ENCODE peak calls at places on chromosome 3, in five cellular contexts. One of them, this sample, is unnamed.

GRCh38 chr3:183134844-183135243 is 27.7 kb downstream of the LAMP3 start:
- DNase-seq in breast epithelium: no peak
- DNase-seq in heart right ventricle: no peak
- DNase-seq in astrocyte of the cerebellum: no peak
- DNase-seq in fibroblast of the aortic adventitia: peak
- DNase-seq in this sample: no peak

GRCh38 chr3:50419595-50419994 is 60.3 kb upstream of the TMEM115 start:
- DNase-seq in breast epithelium: no peak
- DNase-seq in heart right ventricle: no peak
- DNase-seq in astrocyte of the cerebellum: no peak
- DNase-seq in fibroblast of the aortic adventitia: no peak
- DNase-seq in this sample: no peak

GRCh38 chr3:191329654-191330308 is 545 bp downstream of the UTS2B start:
- DNase-seq in breast epithelium: peak
- DNase-seq in heart right ventricle: peak
- DNase-seq in astrocyte of the cerebellum: no peak
- DNase-seq in fibroblast of the aortic adventitia: peak
- DNase-seq in this sample: peak

GRCh38 chr3:156781310-156782230 is 44.6 kb upstream of the LEKR1 start:
- DNase-seq in breast epithelium: no peak
- DNase-seq in heart right ventricle: no peak
- DNase-seq in astrocyte of the cerebellum: no peak
- DNase-seq in fibroblast of the aortic adventitia: peak
- DNase-seq in this sample: no peak

GRCh38 chr3:107211608-107212007 is 165.6 kb upstream of the CCDC54 start:
- DNase-seq in breast epithelium: no peak
- DNase-seq in heart right ventricle: no peak
- DNase-seq in astrocyte of the cerebellum: no peak
- DNase-seq in fibroblast of the aortic adventitia: no peak
- DNase-seq in this sample: no peak

GRCh38 chr3:39744746-39745145 is 64.7 kb upstream of the MYRIP start:
- DNase-seq in breast epithelium: no peak
- DNase-seq in heart right ventricle: no peak
- DNase-seq in astrocyte of the cerebellum: no peak
- DNase-seq in fibroblast of the aortic adventitia: no peak
- DNase-seq in this sample: no peak

GRCh38 chr3:123326531-123326930 is 122.4 kb downstream of the ADCY5 start:
- DNase-seq in breast epithelium: no peak
- DNase-seq in heart right ventricle: no peak
- DNase-seq in astrocyte of the cerebellum: no peak
- DNase-seq in fibroblast of the aortic adventitia: no peak
- DNase-seq in this sample: no peak

GRCh38 chr3:64584193-64584592 is 103.6 kb downstream of the ADAMTS9 start:
- DNase-seq in breast epithelium: no peak
- DNase-seq in heart right ventricle: peak
- DNase-seq in astrocyte of the cerebellum: no peak
- DNase-seq in fibroblast of the aortic adventitia: peak
- DNase-seq in this sample: peak

GRCh38 chr3:109114746-109115145 is 3.2 kb downstream of the MORC1 start:
- DNase-seq in breast epithelium: no peak
- DNase-seq in heart right ventricle: no peak
- DNase-seq in astrocyte of the cerebellum: no peak
- DNase-seq in fibroblast of the aortic adventitia: no peak
- DNase-seq in this sample: no peak

GRCh38 chr3:175007316-175007715 is 148.2 kb downstream of the NAALADL2 start:
- DNase-seq in breast epithelium: no peak
- DNase-seq in heart right ventricle: no peak
- DNase-seq in astrocyte of the cerebellum: no peak
- DNase-seq in fibroblast of the aortic adventitia: peak
- DNase-seq in this sample: no peak

GRCh38 chr3:59566481-59566975 is 516.7 kb upstream of the CFAP20DC start:
- DNase-seq in breast epithelium: no peak
- DNase-seq in heart right ventricle: no peak
- DNase-seq in astrocyte of the cerebellum: no peak
- DNase-seq in fibroblast of the aortic adventitia: no peak
- DNase-seq in this sample: no peak

GRCh38 chr3:194718069-194718468 is 32.4 kb downstream of the FAM43A start:
- DNase-seq in breast epithelium: no peak
- DNase-seq in heart right ventricle: no peak
- DNase-seq in astrocyte of the cerebellum: no peak
- DNase-seq in fibroblast of the aortic adventitia: no peak
- DNase-seq in this sample: no peak

GRCh38 chr3:117936159-117936558 is 1098.5 kb downstream of the IGSF11 start:
- DNase-seq in breast epithelium: no peak
- DNase-seq in heart right ventricle: no peak
- DNase-seq in astrocyte of the cerebellum: no peak
- DNase-seq in fibroblast of the aortic adventitia: no peak
- DNase-seq in this sample: no peak

GRCh38 chr3:14360123-14360881 is 42.1 kb upstream of the SLC6A6 start:
- DNase-seq in breast epithelium: no peak
- DNase-seq in heart right ventricle: no peak
- DNase-seq in astrocyte of the cerebellum: peak
- DNase-seq in fibroblast of the aortic adventitia: no peak
- DNase-seq in this sample: peak

GRCh38 chr3:109927161-109927560 is 589.8 kb upstream of the DPPA4 start:
- DNase-seq in breast epithelium: no peak
- DNase-seq in heart right ventricle: no peak
- DNase-seq in astrocyte of the cerebellum: peak
- DNase-seq in fibroblast of the aortic adventitia: peak
- DNase-seq in this sample: peak

GRCh38 chr3:5058463-5058862 is 63.6 kb upstream of the ARL8B start:
- DNase-seq in breast epithelium: no peak
- DNase-seq in heart right ventricle: no peak
- DNase-seq in astrocyte of the cerebellum: peak
- DNase-seq in fibroblast of the aortic adventitia: peak
- DNase-seq in this sample: peak

GRCh38 chr3:128485283-128486156 is 7.5 kb downstream of the GATA2 start:
- DNase-seq in breast epithelium: no peak
- DNase-seq in heart right ventricle: no peak
- DNase-seq in astrocyte of the cerebellum: no peak
- DNase-seq in fibroblast of the aortic adventitia: no peak
- DNase-seq in this sample: no peak

GRCh38 chr3:51710631-51711351 is 3.9 kb downstream of the GRM2 start:
- DNase-seq in breast epithelium: peak
- DNase-seq in heart right ventricle: no peak
- DNase-seq in astrocyte of the cerebellum: no peak
- DNase-seq in fibroblast of the aortic adventitia: no peak
- DNase-seq in this sample: no peak

GRCh38 chr3:100045696-100046095 is 68.6 kb downstream of the FILIP1L start:
- DNase-seq in breast epithelium: no peak
- DNase-seq in heart right ventricle: peak
- DNase-seq in astrocyte of the cerebellum: no peak
- DNase-seq in fibroblast of the aortic adventitia: peak
- DNase-seq in this sample: peak

GRCh38 chr3:147385059-147386012 is 21.0 kb downstream of the ZIC4 start:
- DNase-seq in breast epithelium: no peak
- DNase-seq in heart right ventricle: no peak
- DNase-seq in astrocyte of the cerebellum: no peak
- DNase-seq in fibroblast of the aortic adventitia: no peak
- DNase-seq in this sample: no peak

GRCh38 chr3:53137221-53137620 is 7.0 kb upstream of the RFT1 start:
- DNase-seq in breast epithelium: no peak
- DNase-seq in heart right ventricle: no peak
- DNase-seq in astrocyte of the cerebellum: no peak
- DNase-seq in fibroblast of the aortic adventitia: no peak
- DNase-seq in this sample: no peak

GRCh38 chr3:4835616-4836043 is 143.6 kb upstream of the BHLHE40 start:
- DNase-seq in breast epithelium: no peak
- DNase-seq in heart right ventricle: no peak
- DNase-seq in astrocyte of the cerebellum: no peak
- DNase-seq in fibroblast of the aortic adventitia: no peak
- DNase-seq in this sample: no peak

GRCh38 chr3:178129109-178129508 is 407.1 kb upstream of the KCNMB2 start:
- DNase-seq in breast epithelium: no peak
- DNase-seq in heart right ventricle: no peak
- DNase-seq in astrocyte of the cerebellum: no peak
- DNase-seq in fibroblast of the aortic adventitia: peak
- DNase-seq in this sample: peak

GRCh38 chr3:66465034-66465433 is 35.8 kb downstream of the LRIG1 start:
- DNase-seq in breast epithelium: no peak
- DNase-seq in heart right ventricle: no peak
- DNase-seq in astrocyte of the cerebellum: no peak
- DNase-seq in fibroblast of the aortic adventitia: no peak
- DNase-seq in this sample: no peak

GRCh38 chr3:169348981-169349942 is 314.2 kb downstream of the MECOM start:
- DNase-seq in breast epithelium: no peak
- DNase-seq in heart right ventricle: no peak
- DNase-seq in astrocyte of the cerebellum: peak
- DNase-seq in fibroblast of the aortic adventitia: peak
- DNase-seq in this sample: no peak

GRCh38 chr3:160454995-160455394 is 5.4 kb upstream of the TRIM59 start:
- DNase-seq in breast epithelium: no peak
- DNase-seq in heart right ventricle: no peak
- DNase-seq in astrocyte of the cerebellum: no peak
- DNase-seq in fibroblast of the aortic adventitia: no peak
- DNase-seq in this sample: no peak

GRCh38 chr3:177792363-177793030 is 595.2 kb upstream of the TBL1XR1 start:
- DNase-seq in breast epithelium: no peak
- DNase-seq in heart right ventricle: no peak
- DNase-seq in astrocyte of the cerebellum: no peak
- DNase-seq in fibroblast of the aortic adventitia: peak
- DNase-seq in this sample: peak

GRCh38 chr3:112765531-112765930 is 81.1 kb downstream of the CD200R1L start:
- DNase-seq in breast epithelium: no peak
- DNase-seq in heart right ventricle: no peak
- DNase-seq in astrocyte of the cerebellum: no peak
- DNase-seq in fibroblast of the aortic adventitia: no peak
- DNase-seq in this sample: no peak

GRCh38 chr3:126541628-126542339 is 16.9 kb downstream of the C3orf22 start:
- DNase-seq in breast epithelium: peak
- DNase-seq in heart right ventricle: no peak
- DNase-seq in astrocyte of the cerebellum: no peak
- DNase-seq in fibroblast of the aortic adventitia: no peak
- DNase-seq in this sample: no peak

GRCh38 chr3:184177331-184177731 is 2.7 kb downstream of the AP2M1 start:
- DNase-seq in breast epithelium: no peak
- DNase-seq in heart right ventricle: no peak
- DNase-seq in astrocyte of the cerebellum: no peak
- DNase-seq in fibroblast of the aortic adventitia: peak
- DNase-seq in this sample: peak
- H3K4me3 ChIP-seq in breast epithelium: peak
- H3K4me3 ChIP-seq in heart right ventricle: peak
- H3K4me3 ChIP-seq in astrocyte of the cerebellum: peak
- H3K4me3 ChIP-seq in fibroblast of the aortic adventitia: peak
- H3K4me3 ChIP-seq in this sample: peak

GRCh38 chr3:139231555-139232281 is 112.1 kb upstream of the MRPS22 start:
- DNase-seq in breast epithelium: no peak
- DNase-seq in heart right ventricle: no peak
- DNase-seq in astrocyte of the cerebellum: no peak
- DNase-seq in fibroblast of the aortic adventitia: no peak
- DNase-seq in this sample: no peak

GRCh38 chr3:139234491-139234890 is 109.3 kb upstream of the MRPS22 start:
- DNase-seq in breast epithelium: no peak
- DNase-seq in heart right ventricle: no peak
- DNase-seq in astrocyte of the cerebellum: no peak
- DNase-seq in fibroblast of the aortic adventitia: no peak
- DNase-seq in this sample: no peak

GRCh38 chr3:139236336-139236735 is 107.5 kb upstream of the MRPS22 start:
- DNase-seq in breast epithelium: no peak
- DNase-seq in heart right ventricle: no peak
- DNase-seq in astrocyte of the cerebellum: no peak
- DNase-seq in fibroblast of the aortic adventitia: no peak
- DNase-seq in this sample: peak

GRCh38 chr3:139238281-139239030 is 105.4 kb upstream of the MRPS22 start:
- DNase-seq in breast epithelium: no peak
- DNase-seq in heart right ventricle: no peak
- DNase-seq in astrocyte of the cerebellum: no peak
- DNase-seq in fibroblast of the aortic adventitia: no peak
- DNase-seq in this sample: peak

DNA sequence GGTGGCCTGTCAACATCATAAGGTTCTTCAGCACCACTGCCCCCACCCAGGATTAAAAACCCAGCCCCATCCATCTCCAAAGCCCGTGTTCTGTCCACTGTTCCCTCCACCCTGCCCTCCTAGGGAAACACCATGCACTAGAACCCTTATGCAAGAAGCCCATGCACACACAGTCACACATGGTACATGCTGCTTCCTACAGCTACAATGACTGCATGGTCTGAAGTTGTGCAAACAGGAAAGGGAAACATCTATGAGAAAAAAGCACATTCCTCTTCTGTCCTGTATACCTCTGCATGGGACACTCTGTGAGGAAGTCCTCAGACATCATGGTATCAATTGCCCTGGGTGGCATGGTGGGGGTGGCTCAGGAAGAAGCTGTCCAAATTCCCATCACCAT is 108.6 kb upstream of the MRPS22 start:
- DNase-seq in breast epithelium: no peak
- DNase-seq in heart right ventricle: no peak
- DNase-seq in astrocyte of the cerebellum: no peak
- DNase-seq in fibroblast of the aortic adventitia: no peak
- DNase-seq in this sample: no peak
- TF ChIP-seq CTCF in breast epithelium: no peak
- TF ChIP-seq CTCF in heart right ventricle: no peak
- TF ChIP-seq CTCF in astrocyte of the cerebellum: no peak
- TF ChIP-seq CTCF in fibroblast of the aortic adventitia: no peak
- TF ChIP-seq CTCF in this sample: no peak

DNA sequence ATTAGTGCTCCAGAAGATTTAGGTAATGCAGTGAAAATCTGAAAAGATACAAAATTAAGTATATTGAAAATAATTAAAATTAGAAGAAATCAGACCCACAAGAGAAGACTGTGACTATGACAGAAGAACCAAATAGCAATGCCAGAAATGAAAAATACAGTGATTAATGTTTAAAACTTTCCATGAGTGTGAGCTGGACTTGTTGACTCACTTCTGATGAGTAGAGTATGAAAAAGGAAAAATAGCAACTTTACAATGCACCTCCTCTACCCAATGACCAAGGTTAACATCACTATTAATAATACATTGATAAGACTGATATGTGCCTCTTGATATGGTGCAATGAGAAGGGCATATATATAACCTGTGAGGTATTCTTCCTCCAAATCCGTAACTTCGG is 39.3 kb upstream of the SLC22A13 start:
- DNase-seq in breast epithelium: no peak
- DNase-seq in heart right ventricle: no peak
- DNase-seq in astrocyte of the cerebellum: no peak
- DNase-seq in fibroblast of the aortic adventitia: peak
- DNase-seq in this sample: peak
- H3K4me3 ChIP-seq in breast epithelium: no peak
- H3K4me3 ChIP-seq in heart right ventricle: no peak
- H3K4me3 ChIP-seq in astrocyte of the cerebellum: no peak
- H3K4me3 ChIP-seq in fibroblast of the aortic adventitia: no peak
- H3K4me3 ChIP-seq in this sample: no peak

DNA sequence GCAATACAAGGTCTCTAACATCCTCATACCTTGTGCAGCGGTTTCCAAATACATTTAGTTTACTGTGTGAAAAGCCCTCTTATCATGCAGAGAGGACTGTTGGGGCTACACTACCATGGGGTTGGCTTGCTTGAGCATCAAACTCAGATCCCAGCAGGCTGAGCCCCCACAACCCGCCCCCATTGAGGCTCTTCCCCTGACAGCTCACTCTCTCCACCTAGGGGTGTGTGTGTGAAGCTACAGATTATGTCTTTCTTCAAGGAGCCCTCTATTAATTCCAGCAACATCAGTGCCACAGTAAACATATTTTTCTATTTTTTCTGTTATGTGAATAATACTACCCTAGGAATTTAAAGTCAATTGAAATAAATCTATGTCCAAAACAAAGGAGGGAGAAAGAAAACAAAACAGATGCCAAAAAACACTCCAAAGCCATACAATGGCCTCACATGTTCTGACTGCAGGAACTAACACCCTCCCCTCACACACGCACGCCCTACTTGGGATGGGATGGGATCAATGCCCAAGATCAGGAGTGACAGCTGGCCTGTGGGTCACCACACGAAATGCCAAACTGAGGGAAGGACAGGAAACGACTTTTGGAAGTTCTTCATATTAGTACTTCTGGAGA is 14.7 kb downstream of the TM4SF4 start:
- DNase-seq in breast epithelium: no peak
- DNase-seq in heart right ventricle: no peak
- DNase-seq in astrocyte of the cerebellum: no peak
- DNase-seq in fibroblast of the aortic adventitia: no peak
- DNase-seq in this sample: peak
- TF ChIP-seq CTCF in breast epithelium: peak
- TF ChIP-seq CTCF in heart right ventricle: peak
- TF ChIP-seq CTCF in astrocyte of the cerebellum: peak
- TF ChIP-seq CTCF in fibroblast of the aortic adventitia: peak
- TF ChIP-seq CTCF in this sample: peak